ENCODE peak calls at places on chromosomes 4 and X, in eight cellular contexts. One of them, this sample, is unnamed.

GRCh38 chr4:122309988-122310626 is 68.7 kb upstream of the ADAD1 start:
- DNase-seq in NAMALWA: peak; percentile 25
- DNase-seq in kidney tubule cell: peak; percentile 16
- DNase-seq in foreskin fibroblast: peak; percentile 3
- DNase-seq in AG09309: no peak
- DNase-seq in HCT116: no peak
- DNase-seq in left colon: no peak
- DNase-seq in NCI-H1105: peak; percentile 10
- DNase-seq in this sample: no peak

GRCh38 chr4:8207314-8207713 is 8.2 kb downstream of the SH3TC1 start:
- DNase-seq in NAMALWA: no peak
- DNase-seq in kidney tubule cell: no peak
- DNase-seq in foreskin fibroblast: no peak
- DNase-seq in AG09309: no peak
- DNase-seq in HCT116: no peak
- DNase-seq in left colon: no peak
- DNase-seq in NCI-H1105: no peak
- DNase-seq in this sample: no peak

GRCh38 chr4:42750831-42751230 is 93.9 kb upstream of the ATP8A1 start:
- DNase-seq in NAMALWA: no peak
- DNase-seq in kidney tubule cell: no peak
- DNase-seq in foreskin fibroblast: no peak
- DNase-seq in AG09309: no peak
- DNase-seq in HCT116: no peak
- DNase-seq in left colon: no peak
- DNase-seq in NCI-H1105: no peak
- DNase-seq in this sample: no peak

GRCh38 chr4:16926214-16926613 is 27.8 kb upstream of the LDB2 start:
- DNase-seq in NAMALWA: no peak
- DNase-seq in kidney tubule cell: no peak
- DNase-seq in foreskin fibroblast: no peak
- DNase-seq in AG09309: no peak
- DNase-seq in HCT116: no peak
- DNase-seq in left colon: no peak
- DNase-seq in NCI-H1105: no peak
- DNase-seq in this sample: no peak

GRCh38 chr4:114103908-114104307 is 124.5 kb upstream of the ARSJ start:
- DNase-seq in NAMALWA: no peak
- DNase-seq in kidney tubule cell: no peak
- DNase-seq in foreskin fibroblast: no peak
- DNase-seq in AG09309: no peak
- DNase-seq in HCT116: no peak
- DNase-seq in left colon: no peak
- DNase-seq in NCI-H1105: no peak
- DNase-seq in this sample: no peak

GRCh38 chr4:116180056-116180690 is 905.2 kb downstream of the TRAM1L1 start:
- DNase-seq in NAMALWA: peak; percentile 52
- DNase-seq in kidney tubule cell: peak; percentile 5
- DNase-seq in foreskin fibroblast: no peak
- DNase-seq in AG09309: no peak
- DNase-seq in HCT116: peak; percentile 10
- DNase-seq in left colon: no peak
- DNase-seq in NCI-H1105: peak; percentile 3
- DNase-seq in this sample: no peak

GRCh38 chr4:154124539-154125255 is 335.8 kb upstream of the SFRP2 start:
- DNase-seq in NAMALWA: no peak
- DNase-seq in kidney tubule cell: peak; percentile 89
- DNase-seq in foreskin fibroblast: peak; percentile 67
- DNase-seq in AG09309: peak; percentile 93
- DNase-seq in HCT116: peak; percentile 65
- DNase-seq in left colon: no peak
- DNase-seq in NCI-H1105: no peak
- DNase-seq in this sample: peak; percentile 15

GRCh38 chr4:2796261-2797187 is 3.6 kb downstream of the SH3BP2 start:
- DNase-seq in NAMALWA: no peak
- DNase-seq in kidney tubule cell: peak; percentile 97
- DNase-seq in foreskin fibroblast: peak; percentile 78
- DNase-seq in AG09309: peak; percentile 31
- DNase-seq in HCT116: no peak
- DNase-seq in left colon: peak; percentile 86
- DNase-seq in NCI-H1105: no peak
- DNase-seq in this sample: no peak

GRCh38 chrX:10198254-10198653 is 41.5 kb downstream of the CLCN4 start:
- DNase-seq in NAMALWA: no peak
- DNase-seq in kidney tubule cell: no peak
- DNase-seq in foreskin fibroblast: peak; percentile 22
- DNase-seq in AG09309: peak; percentile 35
- DNase-seq in HCT116: no peak
- DNase-seq in left colon: no peak
- DNase-seq in NCI-H1105: no peak
- DNase-seq in this sample: no peak

GRCh38 chr4:37767546-37767945 is 58.9 kb upstream of the PGM2 start:
- DNase-seq in NAMALWA: no peak
- DNase-seq in kidney tubule cell: peak; percentile 80
- DNase-seq in foreskin fibroblast: peak; percentile 14
- DNase-seq in AG09309: no peak
- DNase-seq in HCT116: no peak
- DNase-seq in left colon: peak; percentile 76
- DNase-seq in NCI-H1105: peak; percentile 61
- DNase-seq in this sample: no peak

GRCh38 chrX:118603981-118604380 is 108.4 kb downstream of the DOCK11 start:
- DNase-seq in NAMALWA: peak; percentile 67
- DNase-seq in kidney tubule cell: peak; percentile 60
- DNase-seq in foreskin fibroblast: peak; percentile 26
- DNase-seq in AG09309: peak; percentile 8
- DNase-seq in HCT116: peak; percentile 46
- DNase-seq in left colon: peak; percentile 13
- DNase-seq in NCI-H1105: peak; percentile 51
- DNase-seq in this sample: peak; percentile 59

GRCh38 chr4:1793940-1794808 is 1.1 kb downstream of the FGFR3 start:
- DNase-seq in NAMALWA: no peak
- DNase-seq in kidney tubule cell: no peak
- DNase-seq in foreskin fibroblast: no peak
- DNase-seq in AG09309: no peak
- DNase-seq in HCT116: no peak
- DNase-seq in left colon: no peak
- DNase-seq in NCI-H1105: no peak
- DNase-seq in this sample: no peak

GRCh38 chr4:153207561-153207960 is 3.3 kb downstream of the TRIM2 start:
- DNase-seq in NAMALWA: no peak
- DNase-seq in kidney tubule cell: peak; percentile 57
- DNase-seq in foreskin fibroblast: peak; percentile 17
- DNase-seq in AG09309: no peak
- DNase-seq in HCT116: no peak
- DNase-seq in left colon: peak; percentile 74
- DNase-seq in NCI-H1105: no peak
- DNase-seq in this sample: no peak

GRCh38 chr4:84852081-84852480 is 114.4 kb downstream of the WDFY3 start:
- DNase-seq in NAMALWA: no peak
- DNase-seq in kidney tubule cell: no peak
- DNase-seq in foreskin fibroblast: peak; percentile 18
- DNase-seq in AG09309: no peak
- DNase-seq in HCT116: peak; percentile 22
- DNase-seq in left colon: no peak
- DNase-seq in NCI-H1105: peak; percentile 66
- DNase-seq in this sample: no peak

GRCh38 chrX:32170481-32170880 is 1040.9 kb downstream of the DMD start:
- DNase-seq in NAMALWA: no peak
- DNase-seq in kidney tubule cell: no peak
- DNase-seq in foreskin fibroblast: no peak
- DNase-seq in AG09309: no peak
- DNase-seq in HCT116: no peak
- DNase-seq in left colon: no peak
- DNase-seq in NCI-H1105: no peak
- DNase-seq in this sample: no peak

GRCh38 chr4:155906554-155907247 is 3.2 kb downstream of the TDO2 start:
- DNase-seq in NAMALWA: no peak
- DNase-seq in kidney tubule cell: peak; percentile 21
- DNase-seq in foreskin fibroblast: peak; percentile 94
- DNase-seq in AG09309: peak; percentile 97
- DNase-seq in HCT116: no peak
- DNase-seq in left colon: peak; percentile 3
- DNase-seq in NCI-H1105: peak; percentile 35
- DNase-seq in this sample: no peak

GRCh38 chr4:67109276-67109675 is 436.0 kb downstream of the CENPC start:
- DNase-seq in NAMALWA: no peak
- DNase-seq in kidney tubule cell: no peak
- DNase-seq in foreskin fibroblast: no peak
- DNase-seq in AG09309: no peak
- DNase-seq in HCT116: no peak
- DNase-seq in left colon: no peak
- DNase-seq in NCI-H1105: no peak
- DNase-seq in this sample: no peak

GRCh38 chrX:135981010-135981409 is 4.2 kb upstream of the SLC9A6 start:
- DNase-seq in NAMALWA: no peak
- DNase-seq in kidney tubule cell: no peak
- DNase-seq in foreskin fibroblast: no peak
- DNase-seq in AG09309: no peak
- DNase-seq in HCT116: no peak
- DNase-seq in left colon: no peak
- DNase-seq in NCI-H1105: no peak
- DNase-seq in this sample: no peak

GRCh38 chr4:143270266-143270838 is 66.3 kb upstream of the GAB1 start:
- DNase-seq in NAMALWA: no peak
- DNase-seq in kidney tubule cell: no peak
- DNase-seq in foreskin fibroblast: no peak
- DNase-seq in AG09309: no peak
- DNase-seq in HCT116: no peak
- DNase-seq in left colon: no peak
- DNase-seq in NCI-H1105: no peak
- DNase-seq in this sample: no peak